ENCODE peak calls at places on chromosomes 12 and 14, in five cellular contexts. Y is NCI-H146; M is IMR-90; U is naive thymus-derived CD8-positive, alpha-beta T cell; D is cardiac muscle cell. K is an unnamed sample.

GRCh38 chr12:26523708-26524150 is 309.3 kb downstream of the ITPR2 start:
- DNase-seq in Y (no peak), M (peak), D (peak), U (no peak), K (no peak)

GRCh38 chr12:116434155-116435065 is 124.8 kb upstream of the MAP1LC3B2 start:
- DNase-seq in D (peak), M (peak), Y (no peak), U (no peak), K (no peak)

GRCh38 chr14:90239139-90239538 is 17.2 kb upstream of the PSMC1 start:
- DNase-seq in Y (no peak), D (peak), U (no peak), M (no peak), K (no peak)

GRCh38 chr12:3726455-3726854 is 26.5 kb downstream of the CRACR2A start:
- DNase-seq in U (no peak), M (no peak), D (no peak), Y (no peak), K (no peak)

GRCh38 chr14:68476965-68477455 is 315.9 kb downstream of the ZFP36L1 start:
- DNase-seq in M (no peak), U (no peak), D (no peak), Y (no peak), K (no peak)

GRCh38 chr12:123996581-123996980 is 23.6 kb downstream of the ZNF664 start:
- DNase-seq in Y (no peak), U (no peak), M (no peak), D (no peak), K (no peak)

GRCh38 chr12:122951979-122952892 is 14.0 kb downstream of the ABCB9 start:
- DNase-seq in U (peak), M (peak), Y (peak), D (peak), K (peak)

GRCh38 chr12:112948806-112949205 is 10.5 kb downstream of the OAS3 start:
- DNase-seq in M (no peak), Y (no peak), D (no peak), U (no peak), K (no peak)

GRCh38 chr14:100767788-100768536 is 41.3 kb downstream of the DLK1 start:
- DNase-seq in D (no peak), M (no peak), U (no peak), Y (no peak), K (no peak)

GRCh38 chr14:97179573-97179972 is 382.4 kb downstream of the VRK1 start:
- DNase-seq in M (no peak), D (no peak), Y (no peak), U (no peak), K (no peak)

GRCh38 chr14:99387880-99388279 is 92.8 kb downstream of the SETD3 start:
- DNase-seq in U (no peak), M (no peak), Y (no peak), D (no peak), K (no peak)

GRCh38 chr14:103310576-103311095 is 23.4 kb upstream of the EIF5 start:
- DNase-seq in U (no peak), Y (no peak), M (no peak), D (no peak), K (no peak)

GRCh38 chr12:30484658-30485057 is 211.0 kb downstream of the IPO8 start:
- DNase-seq in U (no peak), D (no peak), Y (no peak), M (no peak), K (no peak)

GRCh38 chr14:71713061-71713850 is 219.0 kb upstream of the RGS6 start:
- DNase-seq in Y (no peak), M (peak), D (no peak), U (no peak), K (no peak)

GRCh38 chr12:46154221-46154975 is 114.4 kb downstream of the SLC38A1 start:
- DNase-seq in Y (no peak), M (peak), D (peak), U (no peak), K (no peak)

GRCh38 chr12:70049596-70050360 is 193.5 kb upstream of the CNOT2 start:
- DNase-seq in U (peak), Y (no peak), M (no peak), D (no peak), K (no peak)

GRCh38 chr14:95046711-95047681 is 110.3 kb downstream of the DICER1 start:
- DNase-seq in M (peak), Y (no peak), U (no peak), D (no peak), K (no peak)

GRCh38 chr14:63855272-63855671 is 2.5 kb downstream of the SYNE2 start:
- DNase-seq in U (no peak), M (no peak), Y (no peak), D (no peak), K (no peak)

GRCh38 chr12:120466560-120467315 is 2.8 kb downstream of the SRSF9 start:
- DNase-seq in D (peak), U (peak), M (peak), Y (peak), K (no peak)